ENCODE peak calls at places on chromosome 20, in four cellular contexts. R is tibial artery, U is SJCRH30, C is heart right ventricle. Z is an unnamed sample.

GRCh38 chr20:63652192-63652980 is 838 bp downstream of the STMN3 start:
- DNase-seq in R (no peak), U (peak), C (peak), Z (no peak)

GRCh38 chr20:17520583-17520982 is 10.6 kb downstream of the BFSP1 start:
- DNase-seq in R (no peak), U (peak), C (no peak), Z (no peak)

GRCh38 chr20:61134286-61135035 is 117.6 kb upstream of the CDH4 start:
- DNase-seq in R (no peak), U (no peak), C (no peak), Z (no peak)

GRCh38 chr20:5279661-5280060 is 37.1 kb downstream of the PROKR2 start:
- DNase-seq in R (no peak), U (no peak), C (no peak), Z (no peak)

GRCh38 chr20:11261533-11262000 is 587.8 kb upstream of the JAG1 start:
- DNase-seq in R (no peak), U (no peak), C (no peak), Z (no peak)

GRCh38 chr20:47854687-47855212 is 69.5 kb upstream of the SULF2 start:
- DNase-seq in R (no peak), U (peak), C (no peak), Z (no peak)

GRCh38 chr20:40532103-40532502 is 156.9 kb downstream of the MAFB start:
- DNase-seq in R (no peak), U (peak), C (no peak), Z (no peak)

GRCh38 chr20:55094353-55094861 is 619.0 kb downstream of the DOK5 start:
- DNase-seq in R (no peak), U (no peak), C (no peak), Z (no peak)

GRCh38 chr20:4932061-4932460 is 69.2 kb downstream of the SLC23A2 start:
- DNase-seq in R (no peak), U (no peak), C (no peak), Z (no peak)

GRCh38 chr20:25237610-25238318 is 10.1 kb upstream of the PYGB start:
- DNase-seq in R (peak), U (peak), C (no peak), Z (peak)

GRCh38 chr20:47392721-47393073 is 36.2 kb upstream of the ZMYND8 start:
- DNase-seq in R (no peak), U (no peak), C (no peak), Z (no peak)

GRCh38 chr20:42186337-42186736 is 568.2 kb upstream of the CHD6 start:
- DNase-seq in R (no peak), U (no peak), C (no peak), Z (no peak)

GRCh38 chr20:17704589-17705317 is 5.0 kb downstream of the BANF2 start:
- DNase-seq in R (no peak), U (no peak), C (no peak), Z (no peak)

GRCh38 chr20:33933469-33933909 is 60.2 kb upstream of the RALY start:
- DNase-seq in R (peak), U (peak), C (peak), Z (no peak)

GRCh38 chr20:45392733-45393132 is 14.6 kb upstream of the TP53TG5 start:
- DNase-seq in R (no peak), U (no peak), C (no peak), Z (no peak)

GRCh38 chr20:34024733-34025351 is 31.1 kb downstream of the RALY start:
- DNase-seq in R (no peak), U (no peak), C (no peak), Z (no peak)

GRCh38 chr20:12199703-12200102 is 282.0 kb downstream of the BTBD3 start:
- DNase-seq in R (no peak), U (no peak), C (no peak), Z (no peak)

GRCh38 chr20:13904766-13905165 is 85.6 kb downstream of the SEL1L2 start:
- DNase-seq in R (no peak), U (no peak), C (no peak), Z (no peak)

GRCh38 chr20:33915726-33916331 is 77.9 kb upstream of the RALY start:
- DNase-seq in R (no peak), U (peak), C (peak), Z (no peak)

GRCh38 chr20:19210426-19211155 is 1.9 kb upstream of the SLC24A3 start:
- DNase-seq in R (no peak), U (peak), C (no peak), Z (no peak)

GRCh38 chr20:38134427-38135281 is 30.4 kb downstream of the TGM2 start:
- DNase-seq in R (peak), U (peak), C (peak), Z (no peak)

GRCh38 chr20:10978713-10979112 is 304.9 kb upstream of the JAG1 start:
- DNase-seq in R (no peak), U (no peak), C (no peak), Z (no peak)

GRCh38 chr20:33926425-33926824 is 67.3 kb upstream of the RALY start:
- DNase-seq in R (no peak), U (no peak), C (no peak), Z (no peak)

GRCh38 chr20:38870733-38871559 is 55.3 kb upstream of the FAM83D start:
- DNase-seq in R (peak), U (peak), C (no peak), Z (no peak)

GRCh38 chr20:51522207-51522606 is 20.3 kb downstream of the NFATC2 start:
- DNase-seq in R (peak), U (no peak), C (no peak), Z (no peak)

GRCh38 chr20:16280219-16280618 is 293.0 kb downstream of the KIF16B start:
- DNase-seq in R (no peak), U (no peak), C (no peak), Z (no peak)

GRCh38 chr20:50111120-50111828 is 1.7 kb downstream of the UBE2V1 start:
- DNase-seq in R (no peak), U (no peak), C (no peak), Z (no peak)

GRCh38 chr20:62735331-62735821 is 26.7 kb downstream of the NTSR1 start:
- DNase-seq in R (peak), U (no peak), C (no peak), Z (no peak)

GRCh38 chr20:5835234-5835845 is 85.1 kb downstream of the SHLD1 start:
- DNase-seq in R (no peak), U (peak), C (peak), Z (no peak)

GRCh38 chr20:4406627-4407026 is 315.1 kb upstream of the PRND start:
- DNase-seq in R (no peak), U (peak), C (no peak), Z (no peak)

GRCh38 chr20:62609170-62609786 is 33.0 kb upstream of the SLCO4A1 start:
- DNase-seq in R (no peak), U (no peak), C (no peak), Z (no peak)

GRCh38 chr20:330233-331149 is 5.1 kb downstream of the SOX12 start:
- DNase-seq in R (no peak), U (peak), C (no peak), Z (no peak)

GRCh38 chr20:6583134-6583738 is 184.2 kb upstream of the BMP2 start:
- DNase-seq in R (no peak), U (peak), C (peak), Z (no peak)

GRCh38 chr20:36273414-36274247 is 32.5 kb upstream of the DLGAP4 start:
- DNase-seq in R (peak), U (peak), C (no peak), Z (no peak)

GRCh38 chr20:39390186-39390585 is 428.0 kb downstream of the DHX35 start:
- DNase-seq in R (no peak), U (no peak), C (no peak), Z (no peak)

GRCh38 chr20:13028001-13028400 is 19.2 kb downstream of the SPTLC3 start:
- DNase-seq in R (no peak), U (no peak), C (no peak), Z (no peak)

GRCh38 chr20:25054995-25055629 is 2.8 kb downstream of the ACSS1 start:
- DNase-seq in R (peak), U (no peak), C (no peak), Z (no peak)

GRCh38 chr20:43953919-43954617 is 39.4 kb downstream of the TOX2 start:
- DNase-seq in R (no peak), U (no peak), C (no peak), Z (no peak)
- H3K27ac ChIP-seq in R (no peak), U (no peak), C (no peak), Z (no peak)

DNA sequence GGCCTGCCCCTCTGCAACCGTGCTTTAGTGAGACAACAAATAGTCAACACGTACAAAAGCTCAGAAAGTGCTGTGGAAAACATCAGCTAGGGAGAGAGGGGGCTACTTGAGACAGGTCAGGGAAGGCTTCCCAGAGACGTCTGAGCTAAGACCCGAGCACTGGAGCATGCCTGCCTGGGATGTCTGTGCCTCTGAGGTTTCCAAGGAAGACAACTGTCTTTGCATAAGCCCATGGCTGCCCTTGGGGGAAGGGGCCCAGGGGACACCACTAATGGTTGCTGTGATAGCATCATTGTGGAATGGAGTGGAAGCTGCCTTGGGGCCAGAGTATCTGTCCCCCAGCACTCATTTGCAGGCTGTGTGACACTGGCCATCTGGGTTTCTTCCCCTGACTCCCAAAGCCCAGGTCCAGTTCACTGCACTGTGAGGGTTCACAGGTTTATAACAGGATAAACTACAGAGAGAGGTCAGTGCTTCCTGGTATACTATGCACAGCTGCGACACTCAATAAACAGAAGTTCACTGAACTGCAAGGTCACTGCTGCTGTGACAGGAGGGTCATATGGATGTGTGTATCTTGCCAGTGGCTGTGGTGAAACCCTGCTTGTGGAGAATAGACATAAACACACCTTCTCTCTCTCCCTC is 1.5 kb upstream of the ARFGEF2 start:
- DNase-seq in R (no peak), U (peak), C (no peak), Z (no peak)
- H3K4me3 ChIP-seq in R (no peak), U (no peak), C (no peak), Z (peak)

DNA sequence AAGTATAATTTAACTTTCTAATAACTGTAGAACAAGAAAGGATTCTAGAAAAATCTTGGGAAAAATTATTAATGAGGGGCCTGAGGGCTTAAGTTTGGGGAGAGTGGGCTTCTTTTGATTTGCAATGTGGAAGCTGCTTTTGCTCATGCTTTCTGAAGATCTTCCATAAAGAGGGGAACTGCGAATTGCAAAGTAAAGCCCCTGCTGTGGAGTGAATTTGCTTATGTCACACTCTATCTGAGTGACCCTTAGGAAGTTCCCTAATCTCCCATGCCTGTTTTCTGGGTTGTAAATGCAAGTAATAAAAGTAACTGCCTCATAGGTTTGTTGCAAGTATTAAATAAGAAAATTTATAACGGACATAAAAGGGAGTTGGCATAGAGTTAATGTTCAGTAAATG is 301.2 kb downstream of the PLCB1 start:
- DNase-seq in R (no peak), U (no peak), C (no peak), Z (no peak)
- H3K27ac ChIP-seq in R (no peak), U (no peak), C (peak), Z (no peak)

GRCh38 chr20:56808732-56809131 is 179.6 kb downstream of the TFAP2C start:
- DNase-seq in R (no peak), U (no peak), C (no peak), Z (no peak)
- H3K4me3 ChIP-seq in R (no peak), U (no peak), C (no peak), Z (no peak)

DNA sequence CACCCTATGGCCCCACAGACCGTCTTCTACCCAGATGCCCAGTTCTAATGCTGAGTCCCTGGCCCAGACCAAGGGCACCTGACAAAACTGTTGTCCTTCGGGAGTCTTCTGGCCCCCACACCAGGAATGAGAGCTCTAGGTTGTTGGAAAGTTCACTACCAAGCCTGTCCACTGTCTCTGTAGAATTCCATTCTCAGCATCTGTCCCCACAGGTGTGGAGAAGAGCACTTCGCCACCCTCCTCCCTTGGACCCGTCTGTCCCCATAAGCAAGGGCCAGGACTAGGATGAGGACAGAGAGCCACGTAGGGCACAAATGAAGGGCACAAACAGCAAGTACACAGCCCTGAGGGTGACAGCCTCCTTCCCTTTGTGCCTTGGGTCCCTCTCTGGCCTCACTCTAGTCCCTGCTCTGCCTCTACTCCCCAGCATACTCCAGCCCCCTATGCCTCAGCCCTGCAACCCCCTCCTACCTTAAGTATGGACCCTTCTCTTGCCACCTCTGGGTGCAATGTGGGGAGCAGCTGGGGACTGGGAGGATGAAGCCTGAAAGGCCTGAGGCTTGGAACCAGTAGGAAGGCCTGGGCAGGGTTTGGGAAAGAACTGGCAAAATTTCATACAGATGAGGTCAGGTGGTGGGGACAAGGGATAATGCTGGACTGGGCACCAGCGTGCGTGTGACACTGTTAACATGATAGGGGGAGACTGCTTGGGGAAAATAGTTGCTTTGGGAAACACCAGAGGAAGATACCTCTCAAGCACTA is 4.3 kb downstream of the LZTS3 start:
- DNase-seq in R (peak), U (no peak), C (no peak), Z (no peak)
- H3K27ac ChIP-seq in R (no peak), U (no peak), C (no peak), Z (no peak)

Z was measured in thoracic aorta.